ENCODE peak calls at places on chromosomes 3 and 15, in five cellular contexts. Z, L, F, Q and M are unnamed samples.

GRCh38 chr3:57009367-57009766 is 51.1 kb upstream of the SPATA12 start:
- DNase-seq in Z (no peak), L (no peak), F (no peak), Q (no peak), M (no peak)

GRCh38 chr3:37989821-37990480 is 635 bp upstream of the VILL start:
- DNase-seq in Z (no peak), L (no peak), F (no peak), Q (no peak), M (no peak)

GRCh38 chr3:100082724-100083123 is 31.6 kb downstream of the FILIP1L start:
- DNase-seq in Z (no peak), L (no peak), F (no peak), Q (no peak), M (no peak)

GRCh38 chr3:160444411-160444810 is 5.2 kb downstream of the TRIM59 start:
- DNase-seq in Z (no peak), L (peak; percentile 24), F (no peak), Q (no peak), M (no peak)

GRCh38 chr3:45182915-45183881 is 37.0 kb upstream of the CDCP1 start:
- DNase-seq in Z (peak; percentile 35), L (peak; percentile 99), F (no peak), Q (no peak), M (no peak)

GRCh38 chr15:65310431-65311137 is 6.1 kb downstream of the RNU5B-1 start:
- DNase-seq in Z (no peak), L (no peak), F (no peak), Q (no peak), M (no peak)

GRCh38 chr3:165192610-165193192 is 3.5 kb downstream of the SLITRK3 start:
- DNase-seq in Z (no peak), L (no peak), F (no peak), Q (no peak), M (no peak)

GRCh38 chr3:143896486-143896885 is 48.2 kb upstream of the SLC9A9 start:
- DNase-seq in Z (no peak), L (no peak), F (no peak), Q (no peak), M (no peak)

GRCh38 chr3:48399387-48400172 is 27.6 kb downstream of the FBXW12 start:
- DNase-seq in Z (no peak), L (peak; percentile 73), F (no peak), Q (no peak), M (no peak)

GRCh38 chr3:13623101-13623654 is 74.3 kb downstream of the FBLN2 start:
- DNase-seq in Z (no peak), L (peak; percentile 98), F (no peak), Q (no peak), M (no peak)

GRCh38 chr15:27490867-27491595 is 520.0 kb downstream of the GABRG3 start:
- DNase-seq in Z (no peak), L (no peak), F (no peak), Q (no peak), M (no peak)

GRCh38 chr3:50160561-50160983 is 5.4 kb downstream of the SEMA3F start:
- DNase-seq in Z (no peak), L (no peak), F (no peak), Q (no peak), M (no peak)

GRCh38 chr3:177538064-177538742 is 340.9 kb upstream of the TBL1XR1 start:
- DNase-seq in Z (no peak), L (no peak), F (no peak), Q (no peak), M (no peak)

GRCh38 chr15:42984534-42985034 is 64.0 kb upstream of the TTBK2 start:
- DNase-seq in Z (no peak), L (no peak), F (no peak), Q (no peak), M (no peak)

DNA sequence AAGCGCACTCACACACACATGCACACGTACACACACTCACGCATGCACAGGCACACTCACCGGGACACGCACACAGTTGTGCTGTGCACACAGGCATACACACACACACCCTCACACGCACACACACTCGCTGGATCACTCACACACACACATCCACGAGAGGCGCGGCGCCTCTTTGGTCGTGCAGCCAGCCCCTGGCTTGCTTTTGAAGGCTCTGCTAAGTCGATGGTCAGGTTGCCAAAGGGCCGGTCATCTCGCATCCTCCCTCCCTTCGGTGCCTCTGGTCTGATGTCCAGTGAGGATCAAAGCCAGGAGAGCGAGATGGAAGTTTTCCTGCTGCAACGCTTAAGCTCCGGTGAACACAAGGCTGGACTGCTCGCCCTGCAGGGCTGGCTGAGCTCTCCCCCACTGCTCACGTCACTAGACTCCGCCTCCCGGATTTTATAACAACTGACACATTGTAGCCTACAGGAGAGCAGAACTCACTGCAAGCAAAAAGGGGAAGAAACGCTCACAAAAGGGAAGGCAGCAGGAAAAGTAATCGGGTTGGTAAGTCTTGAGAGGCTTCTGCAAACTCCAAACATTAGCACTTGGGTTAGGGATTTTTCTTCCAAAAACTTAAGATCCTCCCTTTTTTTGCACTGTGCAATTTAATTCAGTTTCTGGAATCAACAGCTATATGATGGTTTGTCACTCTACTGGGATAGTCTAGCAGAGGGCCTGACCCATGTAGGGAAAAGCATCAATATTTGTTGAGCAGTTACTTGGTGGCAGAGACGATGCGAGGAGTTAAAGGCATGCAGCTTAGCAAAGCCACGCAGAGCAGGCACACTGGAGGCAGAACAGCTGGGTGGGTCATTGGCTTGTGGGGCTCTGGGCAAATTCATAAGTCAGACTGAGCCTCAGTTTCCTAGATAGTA is at the start of gene SRGAP3:
- DNase-seq in Z (peak; percentile 82), L (peak; percentile 96), F (peak; percentile 59), Q (peak; percentile 61), M (peak; percentile 60)
- TF ChIP-seq CTCF in Z (peak; percentile 20), L (peak; percentile 61), F (no peak), Q (peak; percentile 27), M (no peak)

DNA sequence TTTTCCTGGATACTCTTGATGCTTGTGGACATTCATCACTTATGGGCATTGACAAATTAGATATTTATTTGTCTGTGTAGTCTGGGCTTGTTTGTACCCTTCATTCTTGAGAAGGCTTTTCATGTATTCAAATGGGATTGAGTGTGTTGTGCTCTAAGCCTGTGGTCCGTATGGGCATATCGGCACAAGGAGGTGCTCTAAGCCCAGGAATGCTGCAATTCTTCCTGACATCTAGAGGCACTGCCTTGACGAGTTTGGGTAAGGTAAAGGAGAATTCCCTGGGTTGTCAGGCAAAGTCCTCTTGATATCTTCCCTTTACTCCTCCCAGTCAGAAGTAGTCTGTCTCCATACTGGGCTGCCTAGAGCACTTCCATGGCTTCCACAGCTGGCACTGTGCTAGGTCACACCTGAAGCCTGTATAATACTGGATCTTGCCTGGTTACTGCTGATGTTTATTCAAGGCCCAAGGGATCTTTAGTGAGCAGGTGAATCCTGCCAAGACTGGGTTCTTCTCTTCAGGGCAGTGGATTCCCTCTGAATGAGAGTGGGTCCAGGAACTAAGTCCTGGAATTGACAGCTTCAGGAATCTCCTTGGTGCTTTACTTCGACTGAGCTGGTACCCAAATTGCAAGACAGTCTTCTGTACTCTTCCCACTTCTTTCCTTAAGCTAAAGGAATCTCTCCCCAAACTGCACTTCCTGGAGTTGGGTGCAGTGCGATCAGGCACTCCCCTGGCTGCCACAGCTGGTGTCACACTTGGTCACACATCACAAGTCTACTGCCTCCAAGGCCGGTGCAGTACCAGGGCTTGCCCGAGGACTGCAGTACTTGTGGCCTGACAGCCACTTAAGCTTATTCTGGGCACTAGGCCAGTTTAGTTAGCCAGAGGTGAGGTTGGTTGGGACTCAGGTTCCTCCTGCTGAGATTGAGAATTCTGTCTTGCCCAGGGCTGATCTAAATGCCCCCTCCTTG is 46.0 kb downstream of the GALK2 start:
- DNase-seq in Z (peak; percentile 16), L (peak; percentile 40), F (no peak), Q (no peak), M (no peak)
- TF ChIP-seq CTCF in Z (peak; percentile 45), L (peak; percentile 40), F (no peak), Q (no peak), M (no peak)

GRCh38 chr3:126837773-126838172 is 133.7 kb downstream of the CHCHD6 start:
- DNase-seq in Z (no peak), L (no peak), F (no peak), Q (no peak), M (no peak)

GRCh38 chr3:126834596-126835471 is 130.8 kb downstream of the CHCHD6 start:
- DNase-seq in Z (no peak), L (peak; percentile 42), F (no peak), Q (no peak), M (no peak)

GRCh38 chr3:126836220-126836860 is 132.3 kb downstream of the CHCHD6 start:
- DNase-seq in Z (no peak), L (no peak), F (no peak), Q (no peak), M (no peak)

GRCh38 chr3:126832933-126833332 is 128.9 kb downstream of the CHCHD6 start:
- DNase-seq in Z (no peak), L (no peak), F (no peak), Q (no peak), M (no peak)

GRCh38 chr3:126835472-126836219 is 131.6 kb downstream of the CHCHD6 start:
- DNase-seq in Z (no peak), L (peak; percentile 75), F (no peak), Q (no peak), M (no peak)
- TF ChIP-seq CTCF in Z (no peak), L (peak; percentile 14), F (peak; percentile 20), Q (no peak), M (no peak)

GRCh38 chr3:54339608-54340007 is 217.3 kb downstream of the CACNA2D3 start:
- DNase-seq in Z (no peak), L (no peak), F (no peak), Q (no peak), M (no peak)
- TF ChIP-seq CTCF in Z (no peak), L (no peak), F (no peak), Q (no peak), M (no peak)

GRCh38 chr15:91982401-91982800 is 128.9 kb downstream of the SLCO3A1 start:
- DNase-seq in Z (no peak), L (peak; percentile 8), F (no peak), Q (no peak), M (no peak)
- TF ChIP-seq CTCF in Z (no peak), L (peak; percentile 12), F (no peak), Q (no peak), M (no peak)

GRCh38 chr3:52681610-52682009 is 4.1 kb downstream of the PBRM1 start:
- DNase-seq in Z (no peak), L (no peak), F (no peak), Q (no peak), M (no peak)

GRCh38 chr3:52683611-52684010 is 2.1 kb downstream of the PBRM1 start:
- DNase-seq in Z (no peak), L (no peak), F (no peak), Q (no peak), M (no peak)

GRCh38 chr3:52684184-52684583 is 1.5 kb downstream of the PBRM1 start:
- DNase-seq in Z (no peak), L (no peak), F (no peak), Q (no peak), M (no peak)

GRCh38 chr3:52679811-52680210 is 5.9 kb downstream of the PBRM1 start:
- DNase-seq in Z (no peak), L (peak; percentile 18), F (no peak), Q (no peak), M (no peak)

DNA sequence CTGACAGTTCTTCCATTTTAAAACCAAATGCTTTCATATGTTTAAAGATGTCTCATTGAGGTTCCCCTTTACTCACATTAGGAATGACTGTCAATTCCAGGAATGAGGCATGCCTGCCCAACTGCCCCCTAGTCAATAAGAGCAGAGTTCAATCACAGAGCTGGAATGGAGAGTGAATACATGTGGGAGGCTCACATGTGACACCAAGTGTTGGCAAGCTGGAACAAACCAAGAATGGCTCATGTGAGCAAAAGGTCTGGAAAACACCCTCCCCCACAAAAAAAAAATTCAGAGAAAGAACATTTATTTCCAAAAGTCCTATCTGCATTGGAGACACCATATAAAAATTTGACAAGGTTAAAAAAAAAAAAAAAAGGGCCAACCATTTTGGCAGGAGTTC is 3.7 kb downstream of the PBRM1 start:
- DNase-seq in Z (peak; percentile 38), L (peak; percentile 80), F (peak; percentile 48), Q (no peak), M (no peak)
- TF ChIP-seq CTCF in Z (peak; percentile 18), L (peak; percentile 34), F (peak; percentile 15), Q (no peak), M (no peak)

GRCh38 chr15:45372032-45372995 is 6.0 kb downstream of the GATM start:
- DNase-seq in Z (no peak), L (peak; percentile 21), F (no peak), Q (no peak), M (no peak)
- TF ChIP-seq CTCF in Z (no peak), L (peak; percentile 35), F (no peak), Q (no peak), M (no peak)